ENCODE peak calls at places on chromosome 2, in eight cellular contexts. N is sigmoid colon, W is fibroblast of lung, E is thyroid gland, R is chondrocyte, F is heart left ventricle, I is body of pancreas, Y is foreskin keratinocyte. X is an unnamed sample.
A peak's percentile ranks its signal among the peaks of the same experiment; 100 is the strongest.

GRCh38 chr2:176206677-176207076 is 18.2 kb downstream of the HOXD1 start:
- DNase-seq in N (no peak), F (no peak), W (no peak), R (no peak), E (no peak), I (no peak), Y (no peak), X (no peak)

GRCh38 chr2:157264099-157264498 is 6.6 kb downstream of the GALNT5 start:
- DNase-seq in E (no peak), N (no peak), W (peak; percentile 30), Y (peak; percentile 48), R (no peak), F (no peak), I (no peak), X (no peak)

GRCh38 chr2:105571445-105571987 is 172.7 kb upstream of the FHL2 start:
- DNase-seq in N (no peak), F (no peak), W (no peak), E (no peak), I (no peak), R (no peak), Y (no peak), X (no peak)

GRCh38 chr2:100616841-100617390 is 54.1 kb downstream of the PDCL3 start:
- DNase-seq in R (no peak), E (no peak), F (no peak), I (no peak), Y (no peak), N (no peak), W (no peak), X (no peak)

GRCh38 chr2:195411219-195411687 is 245.8 kb upstream of the SLC39A10 start:
- DNase-seq in E (no peak), R (no peak), I (no peak), W (peak; percentile 59), Y (peak; percentile 20), F (no peak), N (no peak), X (peak; percentile 14)

GRCh38 chr2:6359964-6360363 is 505.7 kb downstream of the CMPK2 start:
- DNase-seq in N (no peak), E (no peak), R (no peak), F (no peak), I (no peak), W (no peak), Y (peak; percentile 71), X (no peak)

GRCh38 chr2:140695163-140695562 is 1435.7 kb downstream of the LRP1B start:
- DNase-seq in F (no peak), E (peak; percentile 3), Y (peak; percentile 67), N (no peak), I (no peak), R (no peak), W (peak; percentile 95), X (peak; percentile 39)

GRCh38 chr2:54908591-54908990 is 141.7 kb downstream of the RTN4 start:
- DNase-seq in F (no peak), I (no peak), W (no peak), E (no peak), N (no peak), R (no peak), Y (no peak), X (no peak)

GRCh38 chr2:233311241-233311926 is 3.8 kb downstream of the SAG start:
- DNase-seq in I (no peak), F (no peak), N (no peak), R (peak; percentile 37), E (no peak), W (no peak), Y (no peak), X (no peak)

GRCh38 chr2:98936917-98937351 is 909 bp upstream of the CRACDL start:
- DNase-seq in F (no peak), R (no peak), E (no peak), W (no peak), N (no peak), Y (no peak), I (no peak), X (no peak)

GRCh38 chr2:140595107-140595506 is 1535.7 kb downstream of the LRP1B start:
- DNase-seq in I (no peak), Y (no peak), W (no peak), N (no peak), R (no peak), F (no peak), E (no peak), X (no peak)

GRCh38 chr2:234493117-234493516 is 3.8 kb downstream of the ARL4C start:
- DNase-seq in F (no peak), E (no peak), I (no peak), W (no peak), Y (no peak), N (peak; percentile 26), R (no peak), X (no peak)

GRCh38 chr2:52034706-52035105 is 1002.8 kb upstream of the NRXN1 start:
- DNase-seq in F (no peak), I (no peak), R (no peak), N (no peak), Y (no peak), W (peak; percentile 8), E (no peak), X (no peak)

GRCh38 chr2:131039535-131039907 is 53.7 kb downstream of the FAM168B start:
- DNase-seq in E (no peak), R (no peak), W (no peak), F (no peak), N (peak; percentile 58), I (no peak), Y (no peak), X (no peak)

GRCh38 chr2:100124746-100125145 is 17.6 kb downstream of the AFF3 start:
- DNase-seq in Y (peak; percentile 1), I (no peak), F (no peak), R (no peak), W (peak; percentile 15), E (no peak), N (no peak), X (peak; percentile 16)

GRCh38 chr2:37523861-37524362 is 147.5 kb downstream of the CDC42EP3 start:
- DNase-seq in E (no peak), N (peak; percentile 86), I (peak; percentile 51), Y (peak; percentile 23), W (peak; percentile 96), R (no peak), F (no peak), X (peak; percentile 88)

GRCh38 chr2:180203972-180204371 is 196.9 kb upstream of the CWC22 start:
- DNase-seq in W (peak; percentile 40), Y (peak; percentile 70), I (peak; percentile 20), E (no peak), F (no peak), R (no peak), N (peak; percentile 61), X (peak; percentile 93)

GRCh38 chr2:96353032-96353561 is 17.5 kb downstream of the NCAPH start:
- DNase-seq in W (no peak), N (no peak), I (peak; percentile 16), Y (no peak), F (peak; percentile 83), E (peak; percentile 47), R (no peak), X (no peak)

GRCh38 chr2:69830045-69830905 is 815 bp downstream of the GMCL1 start:
- DNase-seq in W (peak; percentile 24), I (peak; percentile 39), Y (peak; percentile 34), N (no peak), R (no peak), E (peak; percentile 52), F (peak; percentile 63), X (peak; percentile 15)

GRCh38 chr2:65660340-65660739 is 227.9 kb upstream of the SPRED2 start:
- DNase-seq in R (no peak), W (no peak), E (no peak), Y (no peak), N (no peak), F (no peak), I (no peak), X (no peak)

GRCh38 chr2:158841839-158842238 is 46.7 kb downstream of the DAPL1 start:
- DNase-seq in Y (no peak), R (no peak), E (no peak), I (no peak), N (no peak), F (no peak), W (peak; percentile 39), X (no peak)

GRCh38 chr2:150663143-150663542 is 175.7 kb upstream of the RND3 start:
- DNase-seq in N (no peak), Y (peak; percentile 84), F (no peak), R (no peak), E (no peak), W (peak; percentile 77), I (no peak), X (peak; percentile 84)

GRCh38 chr2:142170847-142171246 is 40.0 kb upstream of the LRP1B start:
- DNase-seq in I (no peak), Y (no peak), F (no peak), R (no peak), W (no peak), E (no peak), N (no peak), X (no peak)

DNA sequence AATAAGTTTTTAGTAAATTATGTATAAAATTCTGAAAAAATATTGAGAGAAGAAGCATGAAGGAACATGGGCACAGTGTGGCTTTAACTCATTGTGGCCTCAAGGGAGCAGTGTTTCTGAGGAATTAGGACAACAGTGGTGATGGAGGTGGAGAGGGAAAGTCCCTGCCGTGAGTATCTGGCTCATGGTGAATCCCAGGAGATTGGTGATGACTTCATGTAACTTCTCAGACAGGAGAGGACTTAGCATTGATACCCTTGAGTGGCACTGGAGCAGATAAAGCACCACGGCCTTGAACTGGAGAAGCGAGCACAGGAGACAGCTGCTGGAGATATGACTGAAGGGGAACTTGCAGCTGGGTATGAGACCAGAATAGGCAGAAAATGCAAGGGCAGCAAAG is 35.0 kb upstream of the LRP1B start:
- DNase-seq in I (peak; percentile 2), Y (peak; percentile 83), N (no peak), W (peak; percentile 45), R (no peak), E (no peak), F (no peak), X (peak; percentile 82)
- TF ChIP-seq CTCF in I (peak; percentile 16), Y (peak; percentile 83), N (no peak), W (no peak), R (peak; percentile 83), E (no peak), F (no peak), X (peak; percentile 41)

GRCh38 chr2:40754912-40755311 is 303.0 kb upstream of the SLC8A1 start:
- DNase-seq in F (no peak), W (no peak), N (no peak), Y (no peak), R (no peak), E (no peak), I (no peak), X (no peak)

GRCh38 chr2:40758778-40759177 is 306.9 kb upstream of the SLC8A1 start:
- DNase-seq in R (no peak), N (no peak), F (no peak), I (no peak), W (no peak), E (no peak), Y (no peak), X (no peak)

GRCh38 chr2:40760071-40760666 is 308.3 kb upstream of the SLC8A1 start:
- DNase-seq in F (no peak), N (peak; percentile 72), Y (peak; percentile 52), E (no peak), W (peak; percentile 62), I (peak; percentile 39), R (no peak), X (peak; percentile 52)
- TF ChIP-seq CTCF in F (peak; percentile 78), N (peak; percentile 76), Y (peak; percentile 95), E (no peak), W (peak; percentile 99), I (peak; percentile 57), R (peak; percentile 82), X (peak; percentile 91)

GRCh38 chr2:73728711-73729110 is 8.4 kb downstream of the TPRKB start:
- DNase-seq in Y (no peak), E (no peak), R (no peak), I (no peak), N (no peak), F (no peak), W (no peak), X (no peak)
- TF ChIP-seq CTCF in Y (no peak), E (no peak), R (no peak), I (no peak), N (no peak), F (no peak), W (no peak), X (no peak)

GRCh38 chr2:46297546-46298271 is 502 bp downstream of the EPAS1 start:
- DNase-seq in W (no peak), I (peak; percentile 91), Y (peak; percentile 81), N (peak; percentile 75), F (peak; percentile 87), R (no peak), E (peak; percentile 92), X (peak; percentile 70)
- TF ChIP-seq CTCF in W (no peak), I (peak; percentile 42), Y (peak; percentile 53), N (peak; percentile 12), F (no peak), R (no peak), E (no peak), X (no peak)